ENCODE peak calls at places on chromosomes 12 and 14, in eight cellular contexts. A is HFF-Myc; O is cardiac muscle cell; B is HCT116; Y is brain microvascular endothelial cell; T is CD8-positive, alpha-beta T cell; I is aorta; F is fibroblast of villous mesenchyme. R is an unnamed sample.

GRCh38 chr14:105075364-105076295 is 10.4 kb upstream of the GPR132 start:
- DNase-seq in A (no peak), O (no peak), B (no peak), Y (peak; percentile 18), T (peak; percentile 28), I (peak; percentile 77), F (peak; percentile 69), R (peak; percentile 42)

GRCh38 chr12:95248604-95249355 is 31.2 kb downstream of the VEZT start:
- DNase-seq in A (peak; percentile 44), O (no peak), B (no peak), Y (no peak), T (no peak), I (no peak), F (peak; percentile 91), R (no peak)

GRCh38 chr14:65949711-65950516 is 536.3 kb upstream of the CCDC196 start:
- DNase-seq in A (no peak), O (peak; percentile 84), B (peak; percentile 4), Y (peak; percentile 17), T (no peak), I (no peak), F (peak; percentile 4), R (peak; percentile 46)

GRCh38 chr12:48943221-48943620 is 14.1 kb downstream of the ARF3 start:
- DNase-seq in A (no peak), O (no peak), B (no peak), Y (no peak), T (no peak), I (no peak), F (no peak), R (no peak)

GRCh38 chr12:69553626-69554248 is 31.5 kb upstream of the CCT2 start:
- DNase-seq in A (no peak), O (peak; percentile 73), B (no peak), Y (no peak), T (no peak), I (no peak), F (peak; percentile 66), R (peak; percentile 74)

GRCh38 chr12:131927110-131928079 is 1.7 kb upstream of the PUS1 start:
- DNase-seq in A (no peak), O (no peak), B (no peak), Y (no peak), T (no peak), I (no peak), F (no peak), R (no peak)

GRCh38 chr14:21070610-21071224 is 613 bp downstream of the ARHGEF40 start:
- DNase-seq in A (no peak), O (peak; percentile 75), B (no peak), Y (peak; percentile 24), T (no peak), I (peak; percentile 82), F (peak; percentile 37), R (peak; percentile 77)

GRCh38 chr12:29816869-29817730 is 33.4 kb upstream of the TMTC1 start:
- DNase-seq in A (no peak), O (no peak), B (no peak), Y (no peak), T (no peak), I (no peak), F (no peak), R (no peak)

GRCh38 chr14:68878908-68879307 is 86.0 kb upstream of the ZFP36L1 start:
- DNase-seq in A (no peak), O (no peak), B (no peak), Y (no peak), T (no peak), I (no peak), F (no peak), R (no peak)

GRCh38 chr14:40983604-40984003 is 623.1 kb upstream of the LRFN5 start:
- DNase-seq in A (no peak), O (no peak), B (no peak), Y (no peak), T (no peak), I (no peak), F (no peak), R (no peak)

GRCh38 chr12:31578632-31579031 is 12.3 kb downstream of the DENND5B start:
- DNase-seq in A (no peak), O (no peak), B (no peak), Y (no peak), T (no peak), I (no peak), F (no peak), R (peak; percentile 75)

GRCh38 chr12:54032627-54033100 is at the start of gene HOXC5:
- DNase-seq in A (peak; percentile 41), O (peak; percentile 69), B (peak; percentile 54), Y (peak; percentile 16), T (peak; percentile 48), I (no peak), F (peak; percentile 81), R (peak; percentile 81)

GRCh38 chr12:113392988-113393579 is 10.6 kb downstream of the SDS start:
- DNase-seq in A (no peak), O (no peak), B (peak; percentile 22), Y (peak; percentile 3), T (no peak), I (no peak), F (peak; percentile 16), R (peak; percentile 21)

GRCh38 chr14:22052795-22053194 is 379.2 kb upstream of the OR4E1 start:
- DNase-seq in A (no peak), O (peak; percentile 10), B (no peak), Y (no peak), T (no peak), I (no peak), F (no peak), R (no peak)

GRCh38 chr14:67392728-67393314 is 19.1 kb downstream of the PLEK2 start:
- DNase-seq in A (no peak), O (no peak), B (no peak), Y (no peak), T (no peak), I (no peak), F (no peak), R (no peak)

GRCh38 chr12:120327593-120327992 is at the start of gene PLA2G1B:
- DNase-seq in A (no peak), O (no peak), B (no peak), Y (no peak), T (no peak), I (no peak), F (no peak), R (no peak)

GRCh38 chr12:52006726-52007157 is at the start of gene TAMALIN:
- DNase-seq in A (no peak), O (peak; percentile 80), B (no peak), Y (no peak), T (peak; percentile 79), I (peak; percentile 90), F (peak; percentile 65), R (peak; percentile 59)

GRCh38 chr14:39376671-39377403 is 55.4 kb downstream of the FBXO33 start:
- DNase-seq in A (no peak), O (no peak), B (peak; percentile 8), Y (no peak), T (no peak), I (no peak), F (peak; percentile 67), R (peak; percentile 64)

GRCh38 chr14:102280376-102280962 is 24.5 kb downstream of the MOK start:
- DNase-seq in A (peak; percentile 48), O (no peak), B (no peak), Y (peak; percentile 98), T (no peak), I (no peak), F (peak; percentile 92), R (peak; percentile 98)

GRCh38 chr12:91178139-91178561 is 4.5 kb downstream of the DCN start:
- DNase-seq in A (no peak), O (peak; percentile 18), B (no peak), Y (no peak), T (no peak), I (no peak), F (peak; percentile 73), R (peak; percentile 73)
- H3K4me3 ChIP-seq in A (peak overlapping the region; percentile 52), O (no peak overlapping the region), B (no peak overlapping the region), Y (peak overlapping the region; percentile 25), T (no peak overlapping the region), I (peak overlapping the region; percentile 64), F (peak overlapping the region; percentile 73), R (peak overlapping the region; percentile 81)

DNA sequence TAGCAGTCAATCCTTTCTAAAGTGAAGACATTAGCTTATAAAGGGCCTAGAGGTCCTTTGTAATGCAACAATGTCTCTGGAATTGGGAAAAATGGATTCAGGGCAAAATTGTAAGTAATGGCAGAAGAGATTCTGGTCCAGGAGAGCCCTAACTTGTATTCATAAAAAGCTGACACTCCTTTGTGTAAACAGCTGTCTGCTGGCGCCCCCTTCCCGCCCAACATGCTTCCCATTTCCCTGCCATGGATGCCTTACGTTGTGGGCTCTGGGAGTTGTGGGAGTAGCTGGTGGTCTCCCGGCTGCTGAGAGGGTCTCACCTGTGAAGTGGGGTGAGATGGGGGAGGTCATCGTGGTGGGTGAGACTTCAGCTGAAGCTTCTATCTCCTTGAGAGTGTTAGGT is 2.3 kb downstream of the ACRBP start:
- DNase-seq in A (no peak), O (peak; percentile 53), B (no peak), Y (no peak), T (no peak), I (no peak), F (no peak), R (no peak)
- H3K4me3 ChIP-seq in A (no peak overlapping the region), O (no peak overlapping the region), B (no peak overlapping the region), Y (no peak overlapping the region), T (no peak overlapping the region), I (no peak overlapping the region), F (no peak overlapping the region), R (no peak overlapping the region)

DNA sequence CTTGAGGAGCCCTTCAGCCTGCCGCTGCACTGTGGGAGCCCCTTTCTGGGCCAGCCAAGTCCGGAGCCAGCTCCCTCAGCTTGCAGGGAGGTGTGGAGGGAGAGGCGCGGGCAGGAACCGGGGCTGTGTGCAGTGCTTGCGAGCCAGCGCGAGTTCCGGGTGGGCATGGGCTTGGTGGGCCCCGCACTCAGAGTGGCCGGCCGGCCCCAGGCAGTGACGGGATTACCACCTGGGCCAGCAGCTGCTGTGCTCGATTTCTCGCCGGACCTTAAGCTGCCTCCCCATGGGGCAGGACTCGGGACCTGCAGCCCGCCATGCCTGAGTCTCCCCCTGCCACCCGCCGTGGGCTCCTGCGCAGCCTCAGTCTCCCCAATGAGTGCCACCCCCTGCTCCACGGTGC is 116.9 kb downstream of the PAWR start:
- DNase-seq in A (no peak), O (no peak), B (no peak), Y (no peak), T (no peak), I (peak; percentile 59), F (no peak), R (no peak)
- H3K4me3 ChIP-seq in A (no peak overlapping the region), O (no peak overlapping the region), B (no peak overlapping the region), Y (no peak overlapping the region), T (no peak overlapping the region), I (no peak overlapping the region), F (no peak overlapping the region), R (no peak overlapping the region)

GRCh38 chr12:57866308-57867019 is 19.9 kb upstream of the CTDSP2 start:
- DNase-seq in A (no peak), O (no peak), B (no peak), Y (no peak), T (no peak), I (no peak), F (no peak), R (no peak)

GRCh38 chr12:57861967-57862366 is 15.4 kb upstream of the CTDSP2 start:
- DNase-seq in A (no peak), O (no peak), B (no peak), Y (no peak), T (no peak), I (no peak), F (no peak), R (no peak)

GRCh38 chr12:57864811-57865751 is 18.6 kb upstream of the CTDSP2 start:
- DNase-seq in A (no peak), O (peak; percentile 65), B (peak; percentile 32), Y (peak; percentile 74), T (no peak), I (peak; percentile 95), F (peak; percentile 81), R (peak; percentile 95)

GRCh38 chr12:57863676-57864075 is 17.1 kb upstream of the CTDSP2 start:
- DNase-seq in A (no peak), O (no peak), B (no peak), Y (no peak), T (no peak), I (no peak), F (no peak), R (no peak)

GRCh38 chr12:57864382-57864781 is 17.9 kb upstream of the CTDSP2 start:
- DNase-seq in A (no peak), O (no peak), B (no peak), Y (no peak), T (no peak), I (no peak), F (peak; percentile 28), R (peak; percentile 80)
- H3K4me3 ChIP-seq in A (peak overlapping the region; percentile 40), O (no peak overlapping the region), B (peak overlapping the region; percentile 63), Y (no peak overlapping the region), T (no peak overlapping the region), I (peak overlapping the region; percentile 12), F (peak overlapping the region; percentile 57), R (peak overlapping the region; percentile 74)